ENCODE peak calls at places on chromosomes 12 and 14, in five cellular contexts. One of them, this sample, is unnamed.

GRCh38 chr12:42804928-42805327 is 215.4 kb upstream of the PRICKLE1 start:
- DNase-seq in NCI-H510A treated with DMSO at 0.1 percent for 48 hours: no peak
- DNase-seq in occipital lobe: no peak
- DNase-seq in NCI-H2029: no peak
- DNase-seq in NCI-H1417: no peak
- DNase-seq in this sample: no peak

GRCh38 chr14:78611031-78611430 is 440.9 kb downstream of the NRXN3 start:
- DNase-seq in NCI-H510A treated with DMSO at 0.1 percent for 48 hours: no peak
- DNase-seq in occipital lobe: no peak
- DNase-seq in NCI-H2029: no peak
- DNase-seq in NCI-H1417: peak; percentile 73
- DNase-seq in this sample: no peak

GRCh38 chr12:106188249-106188648 is 49.5 kb upstream of the NUAK1 start:
- DNase-seq in NCI-H510A treated with DMSO at 0.1 percent for 48 hours: no peak
- DNase-seq in occipital lobe: no peak
- DNase-seq in NCI-H2029: no peak
- DNase-seq in NCI-H1417: no peak
- DNase-seq in this sample: no peak

GRCh38 chr12:64691227-64691792 is 67.9 kb downstream of the GNS start:
- DNase-seq in NCI-H510A treated with DMSO at 0.1 percent for 48 hours: peak; percentile 86
- DNase-seq in occipital lobe: no peak
- DNase-seq in NCI-H2029: peak; percentile 32
- DNase-seq in NCI-H1417: peak; percentile 72
- DNase-seq in this sample: no peak

GRCh38 chr12:1691123-1692007 is 495 bp downstream of the ADIPOR2 start:
- DNase-seq in NCI-H510A treated with DMSO at 0.1 percent for 48 hours: peak; percentile 62
- DNase-seq in occipital lobe: no peak
- DNase-seq in NCI-H2029: peak; percentile 45
- DNase-seq in NCI-H1417: peak; percentile 89
- DNase-seq in this sample: no peak

GRCh38 chr12:108730337-108731104 is 797 bp downstream of the CORO1C start:
- DNase-seq in NCI-H510A treated with DMSO at 0.1 percent for 48 hours: peak; percentile 62
- DNase-seq in occipital lobe: peak; percentile 36
- DNase-seq in NCI-H2029: peak; percentile 61
- DNase-seq in NCI-H1417: peak; percentile 91
- DNase-seq in this sample: peak; percentile 7

GRCh38 chr12:124392271-124392990 is 97.5 kb downstream of the RFLNA start:
- DNase-seq in NCI-H510A treated with DMSO at 0.1 percent for 48 hours: peak; percentile 46
- DNase-seq in occipital lobe: peak; percentile 48
- DNase-seq in NCI-H2029: no peak
- DNase-seq in NCI-H1417: peak; percentile 83
- DNase-seq in this sample: no peak

GRCh38 chr12:53097564-53098353 is at the start of gene IGFBP6:
- DNase-seq in NCI-H510A treated with DMSO at 0.1 percent for 48 hours: peak; percentile 60
- DNase-seq in occipital lobe: no peak
- DNase-seq in NCI-H2029: no peak
- DNase-seq in NCI-H1417: peak; percentile 86
- DNase-seq in this sample: peak; percentile 3

GRCh38 chr12:106845910-106846309 is 71.4 kb downstream of the RIC8B start:
- DNase-seq in NCI-H510A treated with DMSO at 0.1 percent for 48 hours: no peak
- DNase-seq in occipital lobe: no peak
- DNase-seq in NCI-H2029: no peak
- DNase-seq in NCI-H1417: no peak
- DNase-seq in this sample: no peak

GRCh38 chr12:88300931-88301330 is 158.8 kb downstream of the TMTC3 start:
- DNase-seq in NCI-H510A treated with DMSO at 0.1 percent for 48 hours: no peak
- DNase-seq in occipital lobe: no peak
- DNase-seq in NCI-H2029: no peak
- DNase-seq in NCI-H1417: no peak
- DNase-seq in this sample: no peak

GRCh38 chr12:109111775-109112491 is 4.5 kb upstream of the ACACB start:
- DNase-seq in NCI-H510A treated with DMSO at 0.1 percent for 48 hours: peak; percentile 61
- DNase-seq in occipital lobe: peak; percentile 31
- DNase-seq in NCI-H2029: peak; percentile 19
- DNase-seq in NCI-H1417: peak; percentile 61
- DNase-seq in this sample: no peak

GRCh38 chr12:59491877-59492276 is 104.0 kb upstream of the SLC16A7 start:
- DNase-seq in NCI-H510A treated with DMSO at 0.1 percent for 48 hours: no peak
- DNase-seq in occipital lobe: no peak
- DNase-seq in NCI-H2029: no peak
- DNase-seq in NCI-H1417: peak; percentile 23
- DNase-seq in this sample: no peak

GRCh38 chr12:129901256-129901655 is 2.6 kb downstream of the TMEM132D start:
- DNase-seq in NCI-H510A treated with DMSO at 0.1 percent for 48 hours: no peak
- DNase-seq in occipital lobe: no peak
- DNase-seq in NCI-H2029: no peak
- DNase-seq in NCI-H1417: no peak
- DNase-seq in this sample: no peak

GRCh38 chr12:127389923-127390322 is 877.0 kb upstream of the TMEM132C start:
- DNase-seq in NCI-H510A treated with DMSO at 0.1 percent for 48 hours: no peak
- DNase-seq in occipital lobe: no peak
- DNase-seq in NCI-H2029: no peak
- DNase-seq in NCI-H1417: no peak
- DNase-seq in this sample: no peak

GRCh38 chr12:88291498-88292131 is 149.5 kb downstream of the TMTC3 start:
- DNase-seq in NCI-H510A treated with DMSO at 0.1 percent for 48 hours: no peak
- DNase-seq in occipital lobe: no peak
- DNase-seq in NCI-H2029: no peak
- DNase-seq in NCI-H1417: no peak
- DNase-seq in this sample: no peak

GRCh38 chr14:105881021-105881930 is 354.9 kb downstream of the TMEM121 start:
- DNase-seq in NCI-H510A treated with DMSO at 0.1 percent for 48 hours: no peak
- DNase-seq in occipital lobe: no peak
- DNase-seq in NCI-H2029: no peak
- DNase-seq in NCI-H1417: no peak
- DNase-seq in this sample: no peak

GRCh38 chr14:70640938-70641547 is 673 bp upstream of the TTC9 start:
- DNase-seq in NCI-H510A treated with DMSO at 0.1 percent for 48 hours: peak; percentile 51
- DNase-seq in occipital lobe: peak; percentile 24
- DNase-seq in NCI-H2029: no peak
- DNase-seq in NCI-H1417: peak; percentile 89
- DNase-seq in this sample: no peak

GRCh38 chr12:68623984-68624383 is 13.3 kb downstream of the RAP1B start:
- DNase-seq in NCI-H510A treated with DMSO at 0.1 percent for 48 hours: no peak
- DNase-seq in occipital lobe: no peak
- DNase-seq in NCI-H2029: no peak
- DNase-seq in NCI-H1417: no peak
- DNase-seq in this sample: no peak

GRCh38 chr14:101074124-101075024 is 170.9 kb upstream of the RTL1 start:
- DNase-seq in NCI-H510A treated with DMSO at 0.1 percent for 48 hours: no peak
- DNase-seq in occipital lobe: no peak
- DNase-seq in NCI-H2029: no peak
- DNase-seq in NCI-H1417: no peak
- DNase-seq in this sample: no peak

GRCh38 chr14:104355101-104355691 is 216.8 kb downstream of the KIF26A start:
- DNase-seq in NCI-H510A treated with DMSO at 0.1 percent for 48 hours: no peak
- DNase-seq in occipital lobe: no peak
- DNase-seq in NCI-H2029: no peak
- DNase-seq in NCI-H1417: no peak
- DNase-seq in this sample: no peak

GRCh38 chr12:104909761-104910160 is 48.3 kb downstream of the SLC41A2 start:
- DNase-seq in NCI-H510A treated with DMSO at 0.1 percent for 48 hours: no peak
- DNase-seq in occipital lobe: no peak
- DNase-seq in NCI-H2029: no peak
- DNase-seq in NCI-H1417: no peak
- DNase-seq in this sample: no peak

GRCh38 chr14:23910081-23910875 is 43.3 kb upstream of the DHRS4 start:
- DNase-seq in NCI-H510A treated with DMSO at 0.1 percent for 48 hours: no peak
- DNase-seq in occipital lobe: no peak
- DNase-seq in NCI-H2029: no peak
- DNase-seq in NCI-H1417: peak; percentile 76
- DNase-seq in this sample: no peak

GRCh38 chr12:25074113-25074512 is 120.8 kb downstream of the DNAI7 start:
- DNase-seq in NCI-H510A treated with DMSO at 0.1 percent for 48 hours: no peak
- DNase-seq in occipital lobe: no peak
- DNase-seq in NCI-H2029: no peak
- DNase-seq in NCI-H1417: no peak
- DNase-seq in this sample: no peak

GRCh38 chr14:51109651-51110050 is 14.7 kb upstream of the TRIM9 start:
- DNase-seq in NCI-H510A treated with DMSO at 0.1 percent for 48 hours: no peak
- DNase-seq in occipital lobe: no peak
- DNase-seq in NCI-H2029: no peak
- DNase-seq in NCI-H1417: no peak
- DNase-seq in this sample: no peak

GRCh38 chr14:77153802-77154201 is 12.2 kb upstream of the ZDHHC22 start:
- DNase-seq in NCI-H510A treated with DMSO at 0.1 percent for 48 hours: no peak
- DNase-seq in occipital lobe: no peak
- DNase-seq in NCI-H2029: no peak
- DNase-seq in NCI-H1417: no peak
- DNase-seq in this sample: no peak

GRCh38 chr12:13343380-13343779 is 146.9 kb downstream of the EMP1 start:
- DNase-seq in NCI-H510A treated with DMSO at 0.1 percent for 48 hours: no peak
- DNase-seq in occipital lobe: no peak
- DNase-seq in NCI-H2029: no peak
- DNase-seq in NCI-H1417: no peak
- DNase-seq in this sample: no peak

GRCh38 chr12:45575823-45576448 is 153.6 kb upstream of the ARID2 start:
- DNase-seq in NCI-H510A treated with DMSO at 0.1 percent for 48 hours: no peak
- DNase-seq in occipital lobe: no peak
- DNase-seq in NCI-H2029: no peak
- DNase-seq in NCI-H1417: no peak
- DNase-seq in this sample: no peak

This sample was measured in NCI-H1048.